ENCODE peak calls at places on chromosomes 16 and 17, in seven cellular contexts. One of them, this sample, is unnamed.

GRCh38 chr16:68259007-68259406 is 5.3 kb upstream of the SLC7A6 start:
- DNase-seq in sigmoid colon: no peak
- DNase-seq in upper lobe of left lung: no peak
- DNase-seq in H1: no peak
- DNase-seq in esophagus muscularis mucosa: no peak
- DNase-seq in SK-N-SH: no peak
- DNase-seq in transverse colon: no peak
- DNase-seq in this sample: no peak

GRCh38 chr16:66687906-66688625 is 8.5 kb downstream of the CMTM4 start:
- DNase-seq in SK-N-SH: no peak
- DNase-seq in sigmoid colon: no peak
- DNase-seq in transverse colon: no peak
- DNase-seq in esophagus muscularis mucosa: no peak
- DNase-seq in upper lobe of left lung: no peak
- DNase-seq in H1: no peak
- DNase-seq in this sample: no peak

GRCh38 chr17:17693253-17693954 is 12.1 kb downstream of the RAI1 start:
- DNase-seq in SK-N-SH: peak; percentile 78
- DNase-seq in transverse colon: peak; percentile 31
- DNase-seq in H1: no peak
- DNase-seq in upper lobe of left lung: peak; percentile 87
- DNase-seq in sigmoid colon: no peak
- DNase-seq in esophagus muscularis mucosa: no peak
- DNase-seq in this sample: no peak

GRCh38 chr17:8322078-8322477 is 12.0 kb downstream of the ARHGEF15 start:
- DNase-seq in SK-N-SH: peak; percentile 12
- DNase-seq in sigmoid colon: no peak
- DNase-seq in esophagus muscularis mucosa: no peak
- DNase-seq in transverse colon: no peak
- DNase-seq in upper lobe of left lung: no peak
- DNase-seq in H1: no peak
- DNase-seq in this sample: no peak

GRCh38 chr17:75991396-75991795 is 9.3 kb upstream of the CDK3 start:
- DNase-seq in transverse colon: no peak
- DNase-seq in SK-N-SH: no peak
- DNase-seq in upper lobe of left lung: no peak
- DNase-seq in esophagus muscularis mucosa: no peak
- DNase-seq in H1: no peak
- DNase-seq in sigmoid colon: no peak
- DNase-seq in this sample: no peak

GRCh38 chr17:64984776-64985521 is 65.7 kb upstream of the LRRC37A3 start:
- DNase-seq in upper lobe of left lung: no peak
- DNase-seq in esophagus muscularis mucosa: no peak
- DNase-seq in SK-N-SH: no peak
- DNase-seq in transverse colon: peak; percentile 29
- DNase-seq in sigmoid colon: no peak
- DNase-seq in H1: peak; percentile 37
- DNase-seq in this sample: no peak

GRCh38 chr16:376817-377418 is 4.9 kb downstream of the PGAP6 start:
- DNase-seq in sigmoid colon: no peak
- DNase-seq in transverse colon: no peak
- DNase-seq in esophagus muscularis mucosa: no peak
- DNase-seq in H1: no peak
- DNase-seq in upper lobe of left lung: peak; percentile 63
- DNase-seq in SK-N-SH: no peak
- DNase-seq in this sample: no peak

GRCh38 chr16:84065536-84066132 is 23.0 kb upstream of the SLC38A8 start:
- DNase-seq in H1: no peak
- DNase-seq in sigmoid colon: no peak
- DNase-seq in transverse colon: peak; percentile 46
- DNase-seq in SK-N-SH: peak; percentile 63
- DNase-seq in esophagus muscularis mucosa: no peak
- DNase-seq in upper lobe of left lung: no peak
- DNase-seq in this sample: no peak

GRCh38 chr16:70646260-70647241 is at the start of gene IL34:
- DNase-seq in SK-N-SH: peak; percentile 77
- DNase-seq in esophagus muscularis mucosa: no peak
- DNase-seq in H1: no peak
- DNase-seq in transverse colon: no peak
- DNase-seq in sigmoid colon: peak; percentile 77
- DNase-seq in upper lobe of left lung: peak; percentile 76
- DNase-seq in this sample: no peak

GRCh38 chr16:73216932-73217331 is 169.0 kb upstream of the ZFHX3 start:
- DNase-seq in upper lobe of left lung: no peak
- DNase-seq in transverse colon: no peak
- DNase-seq in H1: no peak
- DNase-seq in sigmoid colon: no peak
- DNase-seq in esophagus muscularis mucosa: no peak
- DNase-seq in SK-N-SH: no peak
- DNase-seq in this sample: no peak

GRCh38 chr16:85179344-85180046 is 67.2 kb upstream of the CIBAR2 start:
- DNase-seq in transverse colon: no peak
- DNase-seq in esophagus muscularis mucosa: no peak
- DNase-seq in upper lobe of left lung: no peak
- DNase-seq in sigmoid colon: no peak
- DNase-seq in SK-N-SH: no peak
- DNase-seq in H1: no peak
- DNase-seq in this sample: no peak

GRCh38 chr17:17971431-17972125 is 622 bp downstream of the TOM1L2 start:
- DNase-seq in sigmoid colon: peak; percentile 74
- DNase-seq in SK-N-SH: peak; percentile 52
- DNase-seq in esophagus muscularis mucosa: no peak
- DNase-seq in upper lobe of left lung: peak; percentile 94
- DNase-seq in transverse colon: peak; percentile 48
- DNase-seq in H1: no peak
- DNase-seq in this sample: peak; percentile 86

GRCh38 chr16:89600956-89601355 is 12.5 kb upstream of the DPEP1 start:
- DNase-seq in H1: no peak
- DNase-seq in transverse colon: no peak
- DNase-seq in sigmoid colon: no peak
- DNase-seq in SK-N-SH: no peak
- DNase-seq in upper lobe of left lung: no peak
- DNase-seq in esophagus muscularis mucosa: no peak
- DNase-seq in this sample: no peak

GRCh38 chr16:46629331-46629843 is 8.2 kb upstream of the SHCBP1 start:
- DNase-seq in esophagus muscularis mucosa: no peak
- DNase-seq in transverse colon: no peak
- DNase-seq in SK-N-SH: peak; percentile 56
- DNase-seq in upper lobe of left lung: no peak
- DNase-seq in sigmoid colon: no peak
- DNase-seq in H1: peak; percentile 52
- DNase-seq in this sample: no peak

GRCh38 chr17:17412331-17412730 is 64.5 kb upstream of the MED9 start:
- DNase-seq in esophagus muscularis mucosa: no peak
- DNase-seq in SK-N-SH: no peak
- DNase-seq in upper lobe of left lung: no peak
- DNase-seq in H1: no peak
- DNase-seq in sigmoid colon: peak; percentile 36
- DNase-seq in transverse colon: no peak
- DNase-seq in this sample: no peak

GRCh38 chr17:57604771-57605733 is 140.0 kb downstream of the CCDC182 start:
- DNase-seq in sigmoid colon: peak; percentile 84
- DNase-seq in transverse colon: peak; percentile 72
- DNase-seq in SK-N-SH: peak; percentile 89
- DNase-seq in esophagus muscularis mucosa: no peak
- DNase-seq in H1: no peak
- DNase-seq in upper lobe of left lung: no peak
- DNase-seq in this sample: peak; percentile 74

GRCh38 chr16:4486126-4486893 is 10.1 kb downstream of the HMOX2 start:
- DNase-seq in H1: no peak
- DNase-seq in SK-N-SH: no peak
- DNase-seq in upper lobe of left lung: no peak
- DNase-seq in sigmoid colon: no peak
- DNase-seq in esophagus muscularis mucosa: no peak
- DNase-seq in transverse colon: no peak
- DNase-seq in this sample: no peak

GRCh38 chr17:43860927-43861622 is 14.1 kb downstream of the CD300LG start:
- DNase-seq in sigmoid colon: peak; percentile 67
- DNase-seq in upper lobe of left lung: no peak
- DNase-seq in transverse colon: no peak
- DNase-seq in SK-N-SH: no peak
- DNase-seq in H1: no peak
- DNase-seq in esophagus muscularis mucosa: no peak
- DNase-seq in this sample: no peak

GRCh38 chr17:1275962-1276736 is 3.3 kb upstream of the TRARG1 start:
- DNase-seq in transverse colon: peak; percentile 71
- DNase-seq in upper lobe of left lung: no peak
- DNase-seq in esophagus muscularis mucosa: peak; percentile 93
- DNase-seq in SK-N-SH: peak; percentile 90
- DNase-seq in sigmoid colon: peak; percentile 79
- DNase-seq in H1: peak; percentile 93
- DNase-seq in this sample: peak; percentile 76

DNA sequence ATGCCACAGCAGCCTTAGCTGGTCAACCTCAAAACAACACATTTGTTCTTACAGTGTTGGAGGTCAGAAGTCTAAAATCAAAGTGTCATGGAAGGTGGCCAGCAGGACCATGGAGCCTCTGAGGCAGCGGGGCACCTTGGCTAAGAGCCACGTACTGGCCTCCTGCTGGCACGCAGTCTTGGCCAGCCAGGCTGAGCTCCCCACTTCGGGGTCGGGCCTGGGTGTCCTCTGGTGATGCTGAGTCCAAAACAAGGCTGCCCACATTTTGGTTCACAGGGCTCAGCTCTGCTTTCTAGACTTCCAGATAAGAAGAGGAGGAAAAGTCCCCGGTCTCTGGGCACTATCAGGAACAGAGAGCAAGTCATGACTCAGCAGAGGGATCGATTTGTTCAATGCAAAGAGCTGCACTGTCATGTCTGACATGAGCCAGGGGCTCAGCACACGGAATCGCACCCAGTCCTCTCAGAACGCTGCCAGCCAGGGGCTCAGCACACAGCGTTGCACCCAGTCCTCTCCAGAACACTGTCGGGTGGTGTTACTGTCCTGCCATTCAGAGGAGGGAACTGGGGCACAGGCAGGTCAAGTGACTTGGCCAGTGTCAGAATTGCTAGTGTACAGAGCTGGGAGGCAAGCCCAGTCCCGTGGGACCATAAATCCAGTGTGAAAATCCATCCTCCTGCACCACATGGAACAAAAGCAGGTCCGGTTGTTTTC is 2.5 kb downstream of the LGALS9 start:
- DNase-seq in transverse colon: peak; percentile 41
- DNase-seq in upper lobe of left lung: no peak
- DNase-seq in esophagus muscularis mucosa: no peak
- DNase-seq in sigmoid colon: no peak
- DNase-seq in SK-N-SH: no peak
- DNase-seq in H1: no peak
- DNase-seq in this sample: no peak
- TF ChIP-seq EP300 in transverse colon: no peak
- TF ChIP-seq EP300 in upper lobe of left lung: no peak
- TF ChIP-seq EP300 in esophagus muscularis mucosa: no peak
- TF ChIP-seq EP300 in sigmoid colon: no peak
- TF ChIP-seq EP300 in SK-N-SH: no peak
- TF ChIP-seq EP300 in H1: no peak
- TF ChIP-seq EP300 in this sample: no peak

GRCh38 chr17:35257080-35257701 is 14.3 kb downstream of the SLFN5 start:
- DNase-seq in esophagus muscularis mucosa: no peak
- DNase-seq in SK-N-SH: no peak
- DNase-seq in transverse colon: peak; percentile 59
- DNase-seq in H1: no peak
- DNase-seq in sigmoid colon: peak; percentile 74
- DNase-seq in upper lobe of left lung: no peak
- DNase-seq in this sample: no peak
- TF ChIP-seq POLR2AphosphoS5 in esophagus muscularis mucosa: peak; percentile 69
- TF ChIP-seq POLR2AphosphoS5 in SK-N-SH: peak; percentile 34
- TF ChIP-seq POLR2AphosphoS5 in transverse colon: peak; percentile 80
- TF ChIP-seq POLR2AphosphoS5 in H1: no peak
- TF ChIP-seq POLR2AphosphoS5 in sigmoid colon: peak; percentile 84
- TF ChIP-seq POLR2AphosphoS5 in upper lobe of left lung: peak; percentile 59
- TF ChIP-seq POLR2AphosphoS5 in this sample: no peak

DNA sequence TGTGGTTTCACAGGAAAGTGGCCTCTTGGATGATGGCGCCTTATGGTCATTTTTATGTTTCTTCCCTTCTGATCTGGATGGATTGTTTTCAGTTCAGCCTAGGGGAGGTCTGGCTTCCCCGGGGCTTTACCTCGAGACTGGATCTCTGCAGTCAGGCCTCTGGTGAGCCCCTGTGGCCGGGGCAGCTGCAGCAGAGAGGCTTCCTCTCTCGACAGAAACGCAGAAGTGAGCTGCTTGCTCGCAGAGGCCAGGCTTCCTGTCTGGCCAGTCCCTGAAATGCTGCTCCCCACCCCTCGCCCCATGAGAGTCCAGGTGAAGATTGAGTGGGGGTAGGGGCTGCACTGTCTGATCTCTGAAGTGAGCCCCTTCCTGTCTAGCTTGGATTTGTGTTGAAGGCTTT is 44.0 kb downstream of the PLCG2 start:
- DNase-seq in upper lobe of left lung: no peak
- DNase-seq in H1: peak; percentile 53
- DNase-seq in SK-N-SH: no peak
- DNase-seq in esophagus muscularis mucosa: no peak
- DNase-seq in transverse colon: peak; percentile 73
- DNase-seq in sigmoid colon: no peak
- DNase-seq in this sample: no peak
- TF ChIP-seq EP300 in upper lobe of left lung: no peak
- TF ChIP-seq EP300 in H1: no peak
- TF ChIP-seq EP300 in SK-N-SH: no peak
- TF ChIP-seq EP300 in esophagus muscularis mucosa: no peak
- TF ChIP-seq EP300 in transverse colon: no peak
- TF ChIP-seq EP300 in sigmoid colon: no peak
- TF ChIP-seq EP300 in this sample: no peak

GRCh38 chr16:58252716-58253115 is 42.1 kb downstream of the PRSS54 start:
- DNase-seq in esophagus muscularis mucosa: peak; percentile 75
- DNase-seq in SK-N-SH: no peak
- DNase-seq in sigmoid colon: no peak
- DNase-seq in upper lobe of left lung: no peak
- DNase-seq in transverse colon: no peak
- DNase-seq in H1: no peak
- DNase-seq in this sample: no peak

GRCh38 chr16:58249388-58249779 is 45.4 kb downstream of the PRSS54 start:
- DNase-seq in H1: no peak
- DNase-seq in upper lobe of left lung: no peak
- DNase-seq in esophagus muscularis mucosa: no peak
- DNase-seq in sigmoid colon: no peak
- DNase-seq in transverse colon: no peak
- DNase-seq in SK-N-SH: no peak
- DNase-seq in this sample: no peak

DNA sequence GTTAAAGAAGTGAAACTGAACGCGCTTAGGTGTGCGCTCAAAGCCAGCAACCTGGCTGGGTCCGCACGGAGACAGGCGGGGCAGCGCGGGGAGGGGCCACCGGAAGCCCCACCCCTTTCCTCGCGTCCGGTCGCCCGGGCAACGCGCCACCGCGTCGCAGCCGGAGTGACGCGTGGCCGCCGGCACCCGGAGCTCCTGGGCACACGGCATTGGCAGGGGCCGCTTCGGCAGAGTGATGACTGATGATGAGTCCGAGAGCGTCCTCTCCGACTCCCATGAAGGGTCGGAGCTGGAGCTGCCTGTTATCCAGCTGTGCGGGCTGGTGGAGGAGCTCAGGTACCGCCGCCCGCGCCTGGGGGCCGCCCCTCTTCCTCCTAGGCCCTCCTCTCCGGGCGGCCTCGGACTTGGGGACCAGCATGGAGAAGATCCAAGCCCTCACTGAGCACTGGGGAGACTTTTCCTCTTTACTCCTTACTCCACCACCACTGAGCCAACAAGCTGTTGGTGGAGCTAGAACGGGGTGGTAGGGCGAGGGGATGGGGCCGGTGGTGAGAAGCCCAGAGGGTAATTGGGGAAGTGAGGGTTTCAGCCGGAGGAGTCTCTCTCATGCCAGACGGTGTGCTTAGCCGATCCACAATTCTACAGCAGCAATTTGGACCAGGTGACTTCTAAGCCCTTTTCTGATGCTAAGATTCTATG is 44.9 kb downstream of the PRSS54 start:
- DNase-seq in esophagus muscularis mucosa: peak; percentile 92
- DNase-seq in transverse colon: peak; percentile 86
- DNase-seq in H1: peak; percentile 95
- DNase-seq in sigmoid colon: peak; percentile 82
- DNase-seq in upper lobe of left lung: peak; percentile 97
- DNase-seq in SK-N-SH: peak; percentile 96
- DNase-seq in this sample: peak; percentile 85
- TF ChIP-seq POLR2AphosphoS5 in esophagus muscularis mucosa: peak; percentile 64
- TF ChIP-seq POLR2AphosphoS5 in transverse colon: peak; percentile 46
- TF ChIP-seq POLR2AphosphoS5 in H1: peak; percentile 85
- TF ChIP-seq POLR2AphosphoS5 in sigmoid colon: peak; percentile 50
- TF ChIP-seq POLR2AphosphoS5 in upper lobe of left lung: peak; percentile 70
- TF ChIP-seq POLR2AphosphoS5 in SK-N-SH: no peak
- TF ChIP-seq POLR2AphosphoS5 in this sample: no peak

This sample was measured in suprapubic skin.